ENCODE peak calls at places on chromosomes 13 and 19, in ten cellular contexts. U is mesothelial cell of epicardium, Y is Peyer's patch, Z is thoracic aorta, P is tibial nerve, Q is upper lobe of right lung, C is dorsolateral prefrontal cortex, A is astrocyte of the spinal cord, O is type B pancreatic cell, L is psoas muscle. S is an unnamed sample.

GRCh38 chr19:39428309-39429112 is 7.2 kb downstream of the RPS16 start:
- DNase-seq in A (peak; percentile 95), Z (no peak), O (no peak), U (peak; percentile 42), L (peak; percentile 83), Y (no peak), C (no peak), P (peak; percentile 46), Q (peak; percentile 78), S (no peak)

GRCh38 chr13:48804836-48805601 is 151.3 kb downstream of the CYSLTR2 start:
- DNase-seq in Q (no peak), L (no peak), O (no peak), U (no peak), P (no peak), C (no peak), Z (no peak), Y (no peak), A (peak; percentile 78), S (no peak)

GRCh38 chr19:38049105-38049649 is 142.2 kb downstream of the SIPA1L3 start:
- DNase-seq in Y (peak; percentile 72), Q (no peak), C (no peak), P (no peak), L (no peak), Z (no peak), O (no peak), U (no peak), A (peak; percentile 37), S (no peak)

GRCh38 chr13:95137096-95137495 is 164.2 kb downstream of the ABCC4 start:
- DNase-seq in P (no peak), Q (no peak), Y (no peak), A (peak; percentile 29), Z (no peak), O (no peak), L (no peak), U (no peak), C (no peak), S (no peak)

GRCh38 chr19:14472202-14472961 is 2.8 kb downstream of the PTGER1 start:
- DNase-seq in Z (no peak), Y (peak; percentile 77), U (peak; percentile 76), C (peak; percentile 61), P (peak; percentile 38), O (peak; percentile 89), L (peak; percentile 84), Q (peak; percentile 88), A (peak; percentile 22), S (peak; percentile 88)

GRCh38 chr13:110109910-110110309 is 197.0 kb downstream of the COL4A1 start:
- DNase-seq in Z (peak; percentile 38), A (peak; percentile 91), O (no peak), Y (no peak), L (peak; percentile 92), Q (no peak), P (no peak), U (no peak), C (peak; percentile 70), S (no peak)

GRCh38 chr13:49669735-49670309 is 21.5 kb downstream of the EBPL start:
- DNase-seq in C (peak; percentile 54), A (peak; percentile 79), U (no peak), P (no peak), Q (no peak), L (peak; percentile 65), Z (no peak), Y (no peak), O (no peak), S (peak; percentile 29)

GRCh38 chr13:54633461-54633860 is 1604.8 kb downstream of the OLFM4 start:
- DNase-seq in Q (no peak), A (no peak), C (no peak), O (no peak), U (no peak), P (no peak), Y (no peak), Z (no peak), L (no peak), S (no peak)

GRCh38 chr13:76812206-76812882 is 73.9 kb downstream of the KCTD12 start:
- DNase-seq in Y (no peak), Z (no peak), Q (no peak), L (peak; percentile 70), U (no peak), A (no peak), C (no peak), O (no peak), P (peak; percentile 55), S (no peak)

GRCh38 chr19:30481823-30482222 is 109.6 kb downstream of the ZNF536 start:
- DNase-seq in P (no peak), Q (no peak), C (no peak), Y (no peak), A (no peak), U (no peak), Z (no peak), L (no peak), O (no peak), S (no peak)

GRCh38 chr19:19230505-19230904 is 18.7 kb downstream of the NCAN start:
- DNase-seq in L (no peak), U (no peak), Y (no peak), Z (no peak), Q (no peak), P (no peak), A (no peak), O (no peak), C (no peak), S (no peak)
- TF ChIP-seq CTCF in L (no peak), U (no peak), Y (no peak), Z (no peak), Q (no peak), P (no peak), A (no peak), O (no peak), C (no peak), S (no peak)

DNA sequence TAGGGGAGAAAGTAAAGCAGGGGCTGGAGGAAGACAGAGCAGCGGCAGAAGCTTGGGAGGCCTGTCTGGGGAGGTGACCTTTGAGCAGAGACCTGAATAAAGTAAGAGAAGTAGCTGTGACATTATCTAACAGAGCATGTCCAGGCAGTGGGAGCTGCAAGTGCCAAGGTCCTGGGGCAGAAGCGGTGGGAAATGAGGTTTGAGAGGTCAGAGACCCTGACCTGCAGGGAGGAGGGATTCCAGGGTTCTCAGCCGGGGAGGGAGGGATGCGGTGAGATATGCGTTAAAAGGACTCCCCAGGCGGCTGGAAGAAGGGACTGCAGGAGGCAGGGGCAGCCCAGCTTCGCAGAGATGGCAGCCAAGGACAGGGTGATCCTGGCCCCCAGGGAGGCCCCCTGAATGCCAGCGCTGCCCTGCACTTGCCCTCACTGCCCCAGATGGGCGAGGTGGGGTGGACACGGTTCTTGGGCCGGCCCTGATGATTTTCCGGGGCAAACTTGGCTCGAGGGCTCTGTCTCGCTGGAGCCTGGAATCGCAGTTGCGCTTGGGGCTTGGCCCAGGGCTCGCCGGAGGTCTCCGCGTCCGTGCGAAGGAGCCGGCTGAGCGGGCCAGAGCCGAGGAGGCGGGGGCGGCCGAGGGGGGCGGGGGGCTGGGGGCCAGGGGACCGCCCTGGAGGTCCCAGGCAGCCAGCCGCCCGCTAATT is 3.2 kb downstream of the CRLF1 start:
- DNase-seq in L (no peak), U (no peak), A (peak; percentile 7), P (no peak), Z (no peak), Y (no peak), C (no peak), O (no peak), Q (no peak), S (no peak)
- TF ChIP-seq CTCF in L (no peak), U (no peak), A (peak; percentile 29), P (no peak), Z (peak; percentile 40), Y (peak; percentile 17), C (no peak), O (peak; percentile 53), Q (peak; percentile 30), S (peak; percentile 35)

GRCh38 chr13:91375119-91375729 is 23.2 kb upstream of the GPC5 start:
- DNase-seq in A (peak; percentile 17), U (no peak), Q (no peak), O (no peak), C (no peak), Z (no peak), P (no peak), L (no peak), Y (no peak), S (no peak)
- TF ChIP-seq CTCF in A (peak; percentile 71), U (no peak), Q (peak; percentile 47), O (peak; percentile 66), C (peak; percentile 51), Z (no peak), P (peak; percentile 26), L (peak; percentile 19), Y (peak; percentile 44), S (peak; percentile 45)

DNA sequence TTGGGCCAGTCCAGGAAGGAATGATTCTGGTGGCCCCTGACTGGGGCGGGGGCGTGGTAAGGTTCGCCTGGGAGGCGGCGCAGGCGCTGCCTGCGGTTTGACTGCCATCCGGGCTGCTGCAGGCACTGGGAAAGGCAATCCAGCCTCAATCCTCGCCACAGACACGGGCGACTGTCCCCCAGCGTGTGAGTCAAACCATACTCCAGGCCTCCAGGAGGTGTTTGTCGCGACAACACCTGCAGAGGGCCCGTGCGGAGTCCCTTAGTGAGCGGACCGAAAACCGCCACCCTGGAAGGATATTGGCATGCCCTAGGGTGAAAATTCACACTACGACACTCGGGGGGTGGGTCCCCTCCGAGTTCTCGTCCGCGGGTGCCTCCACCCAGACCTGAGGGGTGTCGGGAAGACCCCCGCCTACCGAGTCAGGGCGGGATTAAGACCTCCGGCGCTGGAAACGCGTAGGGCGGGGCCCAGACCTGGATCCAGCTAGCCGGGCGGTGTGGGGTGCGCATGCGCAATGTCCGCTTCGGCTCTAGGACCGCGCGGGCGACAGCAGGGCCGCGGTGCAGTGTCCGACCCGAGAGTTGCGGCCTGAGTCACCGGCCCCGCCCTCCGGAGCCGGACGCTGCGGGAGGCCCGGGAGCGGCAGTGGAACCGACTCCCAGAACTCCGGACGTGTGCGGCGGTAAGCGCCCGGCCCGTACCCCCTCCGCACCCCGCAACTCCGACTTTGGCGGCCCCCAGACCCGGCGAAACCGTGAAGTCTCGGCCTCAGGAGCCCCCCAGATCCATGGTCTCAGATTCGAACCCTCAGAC is at the start of gene CAPNS1:
- DNase-seq in A (peak; percentile 97), L (peak; percentile 99), Q (peak; percentile 99), Y (peak; percentile 92), C (peak; percentile 96), P (peak; percentile 92), Z (peak; percentile 85), U (peak; percentile 93), O (peak; percentile 98), S (peak; percentile 97)
- TF ChIP-seq CTCF in A (no peak), L (no peak), Q (no peak), Y (peak; percentile 23), C (peak; percentile 46), P (no peak), Z (peak; percentile 19), U (no peak), O (peak; percentile 54), S (peak; percentile 43)

S was measured in progenitor cell of endocrine pancreas.